ENCODE peak calls at places on chromosomes 6 and 20, in eight cellular contexts. One of them, this sample, is unnamed.

GRCh38 chr20:61744691-61745396 is 320.8 kb downstream of the TAF4 start:
- DNase-seq in NCI-H1417: no peak
- DNase-seq in MM.1S: no peak
- DNase-seq in kidney tubule cell: peak; percentile 55
- DNase-seq in Panc1: no peak
- DNase-seq in stimulated activated naive CD8-positive, alpha-beta T cell treated with anti-CD3 and anti-CD28 coated beads, Interleukin-15, amount 100 ng/mL, for 72 hours: no peak
- DNase-seq in foreskin fibroblast: peak; percentile 3
- DNase-seq in kidney epithelial cell: peak; percentile 44
- DNase-seq in this sample: peak; percentile 52

GRCh38 chr6:105900120-105900937 is 185.8 kb upstream of the PRDM1 start:
- DNase-seq in NCI-H1417: no peak
- DNase-seq in MM.1S: no peak
- DNase-seq in kidney tubule cell: no peak
- DNase-seq in Panc1: no peak
- DNase-seq in stimulated activated naive CD8-positive, alpha-beta T cell treated with anti-CD3 and anti-CD28 coated beads, Interleukin-15, amount 100 ng/mL, for 72 hours: peak; percentile 26
- DNase-seq in foreskin fibroblast: peak; percentile 88
- DNase-seq in kidney epithelial cell: peak; percentile 37
- DNase-seq in this sample: peak; percentile 36

GRCh38 chr6:156219973-156220372 is 557.2 kb upstream of the ARID1B start:
- DNase-seq in NCI-H1417: no peak
- DNase-seq in MM.1S: no peak
- DNase-seq in kidney tubule cell: no peak
- DNase-seq in Panc1: no peak
- DNase-seq in stimulated activated naive CD8-positive, alpha-beta T cell treated with anti-CD3 and anti-CD28 coated beads, Interleukin-15, amount 100 ng/mL, for 72 hours: no peak
- DNase-seq in foreskin fibroblast: no peak
- DNase-seq in kidney epithelial cell: no peak
- DNase-seq in this sample: no peak

GRCh38 chr6:14734416-14735340 is 511.2 kb upstream of the JARID2 start:
- DNase-seq in NCI-H1417: no peak
- DNase-seq in MM.1S: no peak
- DNase-seq in kidney tubule cell: peak; percentile 86
- DNase-seq in Panc1: no peak
- DNase-seq in stimulated activated naive CD8-positive, alpha-beta T cell treated with anti-CD3 and anti-CD28 coated beads, Interleukin-15, amount 100 ng/mL, for 72 hours: peak; percentile 68
- DNase-seq in foreskin fibroblast: peak; percentile 66
- DNase-seq in kidney epithelial cell: peak; percentile 57
- DNase-seq in this sample: peak; percentile 87

GRCh38 chr6:88481519-88481918 is 315.4 kb upstream of the CNR1 start:
- DNase-seq in NCI-H1417: no peak
- DNase-seq in MM.1S: no peak
- DNase-seq in kidney tubule cell: no peak
- DNase-seq in Panc1: no peak
- DNase-seq in stimulated activated naive CD8-positive, alpha-beta T cell treated with anti-CD3 and anti-CD28 coated beads, Interleukin-15, amount 100 ng/mL, for 72 hours: no peak
- DNase-seq in foreskin fibroblast: no peak
- DNase-seq in kidney epithelial cell: no peak
- DNase-seq in this sample: no peak

GRCh38 chr6:169097336-169098052 is 156.2 kb downstream of the THBS2 start:
- DNase-seq in NCI-H1417: no peak
- DNase-seq in MM.1S: no peak
- DNase-seq in kidney tubule cell: peak; percentile 69
- DNase-seq in Panc1: no peak
- DNase-seq in stimulated activated naive CD8-positive, alpha-beta T cell treated with anti-CD3 and anti-CD28 coated beads, Interleukin-15, amount 100 ng/mL, for 72 hours: no peak
- DNase-seq in foreskin fibroblast: peak; percentile 98
- DNase-seq in kidney epithelial cell: peak; percentile 77
- DNase-seq in this sample: peak; percentile 85

GRCh38 chr6:13866291-13866690 is 51.9 kb upstream of the MCUR1 start:
- DNase-seq in NCI-H1417: no peak
- DNase-seq in MM.1S: no peak
- DNase-seq in kidney tubule cell: no peak
- DNase-seq in Panc1: no peak
- DNase-seq in stimulated activated naive CD8-positive, alpha-beta T cell treated with anti-CD3 and anti-CD28 coated beads, Interleukin-15, amount 100 ng/mL, for 72 hours: no peak
- DNase-seq in foreskin fibroblast: no peak
- DNase-seq in kidney epithelial cell: no peak
- DNase-seq in this sample: no peak

GRCh38 chr20:62064788-62065668 is 653 bp downstream of the TAF4 start:
- DNase-seq in NCI-H1417: peak; percentile 36
- DNase-seq in MM.1S: peak; percentile 21
- DNase-seq in kidney tubule cell: peak; percentile 10
- DNase-seq in Panc1: no peak
- DNase-seq in stimulated activated naive CD8-positive, alpha-beta T cell treated with anti-CD3 and anti-CD28 coated beads, Interleukin-15, amount 100 ng/mL, for 72 hours: no peak
- DNase-seq in foreskin fibroblast: peak; percentile 28
- DNase-seq in kidney epithelial cell: no peak
- DNase-seq in this sample: no peak

GRCh38 chr6:144331610-144332009 is 46.5 kb downstream of the UTRN start:
- DNase-seq in NCI-H1417: peak; percentile 59
- DNase-seq in MM.1S: no peak
- DNase-seq in kidney tubule cell: peak; percentile 84
- DNase-seq in Panc1: no peak
- DNase-seq in stimulated activated naive CD8-positive, alpha-beta T cell treated with anti-CD3 and anti-CD28 coated beads, Interleukin-15, amount 100 ng/mL, for 72 hours: no peak
- DNase-seq in foreskin fibroblast: peak; percentile 53
- DNase-seq in kidney epithelial cell: no peak
- DNase-seq in this sample: peak; percentile 70

GRCh38 chr20:14497004-14497403 is 159.6 kb upstream of the FLRT3 start:
- DNase-seq in NCI-H1417: no peak
- DNase-seq in MM.1S: no peak
- DNase-seq in kidney tubule cell: no peak
- DNase-seq in Panc1: no peak
- DNase-seq in stimulated activated naive CD8-positive, alpha-beta T cell treated with anti-CD3 and anti-CD28 coated beads, Interleukin-15, amount 100 ng/mL, for 72 hours: no peak
- DNase-seq in foreskin fibroblast: no peak
- DNase-seq in kidney epithelial cell: no peak
- DNase-seq in this sample: no peak

GRCh38 chr6:3625161-3625979 is 126.1 kb downstream of the PXDC1 start:
- DNase-seq in NCI-H1417: no peak
- DNase-seq in MM.1S: no peak
- DNase-seq in kidney tubule cell: no peak
- DNase-seq in Panc1: no peak
- DNase-seq in stimulated activated naive CD8-positive, alpha-beta T cell treated with anti-CD3 and anti-CD28 coated beads, Interleukin-15, amount 100 ng/mL, for 72 hours: no peak
- DNase-seq in foreskin fibroblast: no peak
- DNase-seq in kidney epithelial cell: no peak
- DNase-seq in this sample: no peak

GRCh38 chr6:7262037-7262461 is 51.0 kb downstream of the SSR1 start:
- DNase-seq in NCI-H1417: peak; percentile 49
- DNase-seq in MM.1S: no peak
- DNase-seq in kidney tubule cell: peak; percentile 33
- DNase-seq in Panc1: no peak
- DNase-seq in stimulated activated naive CD8-positive, alpha-beta T cell treated with anti-CD3 and anti-CD28 coated beads, Interleukin-15, amount 100 ng/mL, for 72 hours: no peak
- DNase-seq in foreskin fibroblast: no peak
- DNase-seq in kidney epithelial cell: no peak
- DNase-seq in this sample: no peak

GRCh38 chr6:28633445-28634215 is 107.9 kb downstream of the GPX5 start:
- DNase-seq in NCI-H1417: no peak
- DNase-seq in MM.1S: no peak
- DNase-seq in kidney tubule cell: peak; percentile 32
- DNase-seq in Panc1: no peak
- DNase-seq in stimulated activated naive CD8-positive, alpha-beta T cell treated with anti-CD3 and anti-CD28 coated beads, Interleukin-15, amount 100 ng/mL, for 72 hours: no peak
- DNase-seq in foreskin fibroblast: no peak
- DNase-seq in kidney epithelial cell: no peak
- DNase-seq in this sample: no peak

GRCh38 chr20:25389381-25389857 is 1.2 kb downstream of the ABHD12 start:
- DNase-seq in NCI-H1417: peak; percentile 46
- DNase-seq in MM.1S: peak; percentile 18
- DNase-seq in kidney tubule cell: peak; percentile 41
- DNase-seq in Panc1: no peak
- DNase-seq in stimulated activated naive CD8-positive, alpha-beta T cell treated with anti-CD3 and anti-CD28 coated beads, Interleukin-15, amount 100 ng/mL, for 72 hours: no peak
- DNase-seq in foreskin fibroblast: peak; percentile 66
- DNase-seq in kidney epithelial cell: no peak
- DNase-seq in this sample: no peak

GRCh38 chr6:34810936-34811632 is 19.2 kb downstream of the BLTP3A start:
- DNase-seq in NCI-H1417: no peak
- DNase-seq in MM.1S: peak; percentile 68
- DNase-seq in kidney tubule cell: peak; percentile 61
- DNase-seq in Panc1: peak; percentile 41
- DNase-seq in stimulated activated naive CD8-positive, alpha-beta T cell treated with anti-CD3 and anti-CD28 coated beads, Interleukin-15, amount 100 ng/mL, for 72 hours: peak; percentile 42
- DNase-seq in foreskin fibroblast: no peak
- DNase-seq in kidney epithelial cell: no peak
- DNase-seq in this sample: peak; percentile 31

GRCh38 chr20:32336918-32337347 is 21.2 kb upstream of the ASXL1 start:
- DNase-seq in NCI-H1417: peak; percentile 19
- DNase-seq in MM.1S: peak; percentile 48
- DNase-seq in kidney tubule cell: peak; percentile 32
- DNase-seq in Panc1: peak; percentile 51
- DNase-seq in stimulated activated naive CD8-positive, alpha-beta T cell treated with anti-CD3 and anti-CD28 coated beads, Interleukin-15, amount 100 ng/mL, for 72 hours: no peak
- DNase-seq in foreskin fibroblast: peak; percentile 63
- DNase-seq in kidney epithelial cell: no peak
- DNase-seq in this sample: peak; percentile 49

GRCh38 chr20:50913976-50914375 is 17.3 kb downstream of the ADNP start:
- DNase-seq in NCI-H1417: no peak
- DNase-seq in MM.1S: no peak
- DNase-seq in kidney tubule cell: peak; percentile 69
- DNase-seq in Panc1: no peak
- DNase-seq in stimulated activated naive CD8-positive, alpha-beta T cell treated with anti-CD3 and anti-CD28 coated beads, Interleukin-15, amount 100 ng/mL, for 72 hours: peak; percentile 47
- DNase-seq in foreskin fibroblast: peak; percentile 91
- DNase-seq in kidney epithelial cell: peak; percentile 42
- DNase-seq in this sample: peak; percentile 59

GRCh38 chr6:40854592-40854991 is 184.4 kb downstream of the UNC5CL start:
- DNase-seq in NCI-H1417: no peak
- DNase-seq in MM.1S: no peak
- DNase-seq in kidney tubule cell: no peak
- DNase-seq in Panc1: no peak
- DNase-seq in stimulated activated naive CD8-positive, alpha-beta T cell treated with anti-CD3 and anti-CD28 coated beads, Interleukin-15, amount 100 ng/mL, for 72 hours: no peak
- DNase-seq in foreskin fibroblast: no peak
- DNase-seq in kidney epithelial cell: no peak
- DNase-seq in this sample: no peak

This sample was measured in renal cortical epithelial cell.